ENCODE peak calls at places on chromosomes 3 and 15, in six cellular contexts. Q, I, W, S, D and G are unnamed samples. For H3K27me3, the result is how much of the 10 kb centered on the place peaks cover.

GRCh38 chr3:157542711-157543485 is 39.7 kb upstream of the VEPH1 start:
- DNase-seq in Q (peak), I (peak), W (no peak), S (peak), D (peak), G (no peak)

GRCh38 chr3:192915306-192915705 is 2.4 kb downstream of the MB21D2 start:
- DNase-seq in Q (peak), I (no peak), W (no peak), S (peak), D (peak), G (peak)

GRCh38 chr15:28876131-28876844 is 9.5 kb upstream of the APBA2 start:
- DNase-seq in Q (no peak), I (no peak), W (no peak), S (no peak), D (no peak), G (no peak)

GRCh38 chr15:40999190-40999589 is 45.9 kb downstream of the CHAC1 start:
- DNase-seq in Q (peak), I (no peak), W (no peak), S (peak), D (no peak), G (no peak)

GRCh38 chr3:182500294-182500693 is 293.0 kb upstream of the ATP11B start:
- DNase-seq in Q (no peak), I (no peak), W (no peak), S (no peak), D (no peak), G (no peak)

GRCh38 chr3:172289583-172289982 is 158.7 kb downstream of the GHSR start:
- DNase-seq in Q (no peak), I (no peak), W (no peak), S (no peak), D (no peak), G (no peak)

GRCh38 chr3:3200632-3201212 is 21.2 kb upstream of the CRBN start:
- DNase-seq in Q (peak), I (no peak), W (peak), S (peak), D (peak), G (no peak)

GRCh38 chr15:64014995-64015394 is 31.3 kb downstream of the DAPK2 start:
- DNase-seq in Q (no peak), I (peak), W (no peak), S (no peak), D (no peak), G (no peak)

GRCh38 chr3:52183786-52184445 is 14.0 kb upstream of the ALAS1 start:
- DNase-seq in Q (no peak), I (no peak), W (no peak), S (no peak), D (no peak), G (no peak)

GRCh38 chr3:16319307-16319706 is 54.3 kb downstream of the OXNAD1 start:
- DNase-seq in Q (no peak), I (no peak), W (peak), S (peak), D (no peak), G (peak)

GRCh38 chr3:46908986-46909534 is 31.5 kb downstream of the PTH1R start:
- DNase-seq in Q (no peak), I (no peak), W (no peak), S (no peak), D (no peak), G (no peak)

GRCh38 chr3:60979861-60980739 is 271.2 kb downstream of the FHIT start:
- DNase-seq in Q (no peak), I (no peak), W (no peak), S (no peak), D (no peak), G (no peak)

GRCh38 chr3:195129644-195130492 is 141.1 kb downstream of the XXYLT1 start:
- DNase-seq in Q (peak), I (no peak), W (no peak), S (no peak), D (no peak), G (no peak)

GRCh38 chr3:50495609-50496423 is 7.6 kb downstream of the CACNA2D2 start:
- DNase-seq in Q (no peak), I (no peak), W (no peak), S (no peak), D (no peak), G (no peak)

GRCh38 chr15:64151727-64152506 is at the start of gene SNX22:
- DNase-seq in Q (no peak), I (peak), W (peak), S (no peak), D (no peak), G (peak)

GRCh38 chr3:103499967-103500366 is 1065.2 kb downstream of the ZPLD1 start:
- DNase-seq in Q (no peak), I (no peak), W (no peak), S (no peak), D (no peak), G (no peak)

GRCh38 chr15:60580650-60581415 is 101.9 kb upstream of the ICE2 start:
- DNase-seq in Q (no peak), I (no peak), W (peak), S (no peak), D (no peak), G (peak)

GRCh38 chr3:109257269-109257668 is 59.0 kb downstream of the DPPA2 start:
- DNase-seq in Q (peak), I (no peak), W (no peak), S (peak), D (peak), G (no peak)

GRCh38 chr15:77517579-77517978 is 96.9 kb downstream of the HMG20A start:
- DNase-seq in Q (no peak), I (no peak), W (no peak), S (no peak), D (no peak), G (no peak)

GRCh38 chr3:133995264-133995663 is 34.5 kb downstream of the SLCO2A1 start:
- DNase-seq in Q (no peak), I (no peak), W (no peak), S (no peak), D (no peak), G (no peak)

GRCh38 chr15:52252781-52253180 is 42.8 kb downstream of the MYO5C start:
- DNase-seq in Q (peak), I (no peak), W (no peak), S (peak), D (peak), G (no peak)

GRCh38 chr3:132786890-132787289 is 64.7 kb upstream of the NPHP3 start:
- DNase-seq in Q (no peak), I (no peak), W (no peak), S (no peak), D (no peak), G (no peak)

GRCh38 chr15:69664572-69665326 is 212.1 kb downstream of the RPLP1 start:
- DNase-seq in Q (no peak), I (no peak), W (no peak), S (no peak), D (no peak), G (no peak)

GRCh38 chr3:42148982-42149432 is 57.9 kb downstream of the TRAK1 start:
- DNase-seq in Q (peak), I (peak), W (no peak), S (peak), D (peak), G (no peak)

GRCh38 chr3:62755285-62755684 is 119.9 kb downstream of the CADPS start:
- DNase-seq in Q (no peak), I (no peak), W (no peak), S (peak), D (no peak), G (no peak)

GRCh38 chr3:100244264-100244663 is 16.5 kb upstream of the TBC1D23 start:
- DNase-seq in Q (no peak), I (no peak), W (no peak), S (no peak), D (no peak), G (no peak)

GRCh38 chr3:190036631-190037030 is 84.1 kb downstream of the P3H2 start:
- DNase-seq in Q (peak), I (no peak), W (no peak), S (no peak), D (peak), G (no peak)

GRCh38 chr3:159988617-159989251 is at the start of gene IL12A:
- DNase-seq in Q (peak), I (peak), W (peak), S (peak), D (peak), G (peak)

GRCh38 chr3:148036331-148036881 is 627.2 kb downstream of the ZIC1 start:
- DNase-seq in Q (peak), I (no peak), W (no peak), S (peak), D (peak), G (no peak)

GRCh38 chr15:78140296-78140695 is 8.9 kb upstream of the IDH3A start:
- DNase-seq in Q (no peak), I (no peak), W (no peak), S (no peak), D (no peak), G (no peak)

GRCh38 chr3:98343647-98344507 is 9.8 kb upstream of the OR5K4 start:
- DNase-seq in Q (peak), I (no peak), W (peak), S (peak), D (peak), G (peak)

GRCh38 chr15:98419173-98419814 is 229.0 kb upstream of the IGF1R start:
- DNase-seq in Q (no peak), I (no peak), W (no peak), S (no peak), D (no peak), G (no peak)

GRCh38 chr15:98413973-98414546 is 234.3 kb upstream of the IGF1R start:
- DNase-seq in Q (no peak), I (peak), W (no peak), S (no peak), D (no peak), G (no peak)

GRCh38 chr15:98417346-98417745 is 231.0 kb upstream of the IGF1R start:
- DNase-seq in Q (no peak), I (no peak), W (no peak), S (no peak), D (no peak), G (no peak)

GRCh38 chr15:98412852-98413251 is 235.5 kb upstream of the IGF1R start:
- DNase-seq in Q (no peak), I (no peak), W (no peak), S (peak), D (no peak), G (no peak)

GRCh38 chr15:98416222-98416835 is 232.0 kb upstream of the IGF1R start:
- DNase-seq in Q (peak), I (no peak), W (no peak), S (no peak), D (no peak), G (no peak)
- H3K27ac ChIP-seq in Q (no peak), I (no peak), W (no peak), S (no peak), D (no peak), G (no peak)

GRCh38 chr15:75109021-75109690 is 85.8 kb downstream of the PPCDC start:
- DNase-seq in Q (no peak), I (no peak), W (no peak), S (no peak), D (no peak), G (no peak)
- H3K4me3 ChIP-seq in Q (no peak), I (no peak), W (no peak), S (no peak), D (no peak), G (no peak)

GRCh38 chr15:74290645-74291044 is 54.5 kb downstream of the CCDC33 start:
- DNase-seq in Q (no peak), I (no peak), W (no peak), S (no peak), D (no peak), G (no peak)

GRCh38 chr15:74291101-74292071 is 55.3 kb downstream of the CCDC33 start:
- DNase-seq in Q (peak), I (peak), W (peak), S (peak), D (peak), G (peak)

GRCh38 chr15:74294010-74294409 is 57.9 kb downstream of the CCDC33 start:
- DNase-seq in Q (no peak), I (no peak), W (no peak), S (no peak), D (no peak), G (no peak)

GRCh38 chr15:74293021-74293810 is 57.1 kb downstream of the CCDC33 start:
- DNase-seq in Q (no peak), I (no peak), W (no peak), S (no peak), D (no peak), G (no peak)

GRCh38 chr15:74289671-74290070 is 53.5 kb downstream of the CCDC33 start:
- DNase-seq in Q (no peak), I (no peak), W (no peak), S (no peak), D (no peak), G (no peak)
- H3K27me3 ChIP-seq in Q (under half), I (under half), W (under half), S (under half), D (under half), G (under half)

GRCh38 chr3:171150945-171151344 is 124.4 kb upstream of the SLC2A2 start:
- DNase-seq in Q (no peak), I (no peak), W (no peak), S (no peak), D (no peak), G (no peak)
- H3K27ac ChIP-seq in Q (no peak), I (no peak), W (no peak), S (no peak), D (no peak), G (no peak)

GRCh38 chr15:45376300-45376928 is 1.9 kb downstream of the GATM start:
- DNase-seq in Q (no peak), I (no peak), W (no peak), S (no peak), D (no peak), G (no peak)

GRCh38 chr15:45375836-45376235 is 2.5 kb downstream of the GATM start:
- DNase-seq in Q (no peak), I (no peak), W (no peak), S (no peak), D (no peak), G (no peak)

GRCh38 chr15:45378149-45378912 is at the start of gene GATM:
- DNase-seq in Q (peak), I (peak), W (no peak), S (peak), D (peak), G (peak)

GRCh38 chr15:45377630-45378148 is 655 bp downstream of the GATM start:
- DNase-seq in Q (no peak), I (peak), W (no peak), S (no peak), D (no peak), G (no peak)

GRCh38 chr15:45376967-45377629 is 1.2 kb downstream of the GATM start:
- DNase-seq in Q (no peak), I (no peak), W (no peak), S (no peak), D (no peak), G (no peak)
- H3K4me3 ChIP-seq in Q (no peak), I (peak), W (no peak), S (peak), D (peak), G (no peak)

GRCh38 chr15:57560976-57561711 is 30.6 kb upstream of the MYZAP start:
- DNase-seq in Q (peak), I (peak), W (peak), S (peak), D (peak), G (peak)
- H3K27me3 ChIP-seq in Q (under half), I (under half), W (under half), S (under half), D (under half), G (under half)